ENCODE peak calls at places on chromosome 14, in five cellular contexts. O is GM04503, N is activated gamma-delta T cell, C is left cardiac atrium, K is cardiac fibroblast. V is an unnamed sample.

GRCh38 chr14:24801024-24801423 is 167.0 kb upstream of the GZMB start:
- DNase-seq in N (no peak), C (no peak), K (no peak), O (no peak), V (no peak)

GRCh38 chr14:50801706-50802105 is 29.3 kb downstream of the NIN start:
- DNase-seq in N (no peak), K (peak), C (no peak), O (no peak), V (peak)

GRCh38 chr14:32883189-32883588 is 55.5 kb upstream of the NPAS3 start:
- DNase-seq in O (no peak), C (no peak), K (peak), N (no peak), V (no peak)

GRCh38 chr14:100306256-100306505 is at the start of gene SLC25A29:
- DNase-seq in K (no peak), O (no peak), N (no peak), C (no peak), V (no peak)

GRCh38 chr14:74510211-74510931 is 16.8 kb downstream of the ISCA2 start:
- DNase-seq in K (peak), N (no peak), C (no peak), O (no peak), V (no peak)

GRCh38 chr14:32654106-32654505 is 284.6 kb upstream of the NPAS3 start:
- DNase-seq in N (no peak), O (no peak), C (no peak), K (no peak), V (no peak)

GRCh38 chr14:78863143-78863542 is 693.0 kb downstream of the NRXN3 start:
- DNase-seq in K (peak), O (no peak), N (no peak), C (no peak), V (peak)

GRCh38 chr14:69571879-69572633 is 2.6 kb downstream of the CCDC177 start:
- DNase-seq in N (no peak), K (peak), C (peak), O (no peak), V (no peak)

GRCh38 chr14:51479584-51480305 is 172.0 kb upstream of the FRMD6 start:
- DNase-seq in O (peak), C (peak), N (no peak), K (peak), V (no peak)

GRCh38 chr14:68373847-68374582 is 418.9 kb downstream of the ZFP36L1 start:
- DNase-seq in C (no peak), N (no peak), O (no peak), K (no peak), V (no peak)

GRCh38 chr14:61472801-61473376 is 151.5 kb downstream of the PRKCH start:
- DNase-seq in C (no peak), N (no peak), K (peak), O (no peak), V (peak)

GRCh38 chr14:96096639-96097610 is 57.8 kb downstream of the C14orf132 start:
- DNase-seq in K (no peak), N (no peak), O (no peak), C (no peak), V (no peak)

GRCh38 chr14:99407416-99407815 is 73.2 kb downstream of the SETD3 start:
- DNase-seq in K (no peak), O (no peak), C (no peak), N (no peak), V (no peak)

GRCh38 chr14:82091097-82091496 is 557.4 kb upstream of the SEL1L start:
- DNase-seq in O (no peak), N (no peak), K (no peak), C (no peak), V (no peak)

GRCh38 chr14:103880334-103880985 is 33.1 kb upstream of the PPP1R13B start:
- DNase-seq in K (peak), N (no peak), C (peak), O (peak), V (peak)

GRCh38 chr14:40221428-40221827 is 789.2 kb upstream of the FBXO33 start:
- DNase-seq in C (no peak), O (no peak), K (no peak), N (no peak), V (no peak)

GRCh38 chr14:74525361-74525851 is 31.8 kb downstream of the ISCA2 start:
- DNase-seq in K (no peak), C (no peak), N (no peak), O (no peak), V (no peak)

GRCh38 chr14:94341654-94342333 is 18.7 kb upstream of the SERPINA6 start:
- DNase-seq in O (no peak), N (no peak), K (no peak), C (no peak), V (no peak)

GRCh38 chr14:98766818-98767217 is 505.2 kb downstream of the BCL11B start:
- DNase-seq in O (no peak), C (no peak), N (no peak), K (no peak), V (no peak)

GRCh38 chr14:95237121-95237876 is 80.0 kb upstream of the DICER1 start:
- DNase-seq in K (no peak), C (no peak), O (no peak), N (no peak), V (no peak)